ENCODE peak calls at places on chromosomes 11 and 22, in five cellular contexts. G, Q, S, C and L are unnamed samples.

GRCh38 chr11:34624069-34624468 is 3.2 kb downstream of the EHF start:
- DNase-seq in G (no peak), Q (no peak), S (no peak), C (no peak), L (peak; percentile 18)

GRCh38 chr11:125481531-125481930 is 14.5 kb downstream of the FEZ1 start:
- DNase-seq in G (no peak), Q (no peak), S (no peak), C (no peak), L (no peak)

GRCh38 chr11:32891657-32892354 is 805 bp upstream of the QSER1 start:
- DNase-seq in G (peak; percentile 39), Q (no peak), S (peak; percentile 31), C (no peak), L (no peak)

GRCh38 chr22:44914026-44914721 is 95.6 kb downstream of the PHF21B start:
- DNase-seq in G (no peak), Q (peak; percentile 41), S (no peak), C (no peak), L (no peak)

GRCh38 chr11:72786305-72787261 is 7.3 kb downstream of the STARD10 start:
- DNase-seq in G (no peak), Q (no peak), S (peak; percentile 81), C (no peak), L (no peak)

GRCh38 chr11:73972187-73972586 is 10.5 kb downstream of the UCP2 start:
- DNase-seq in G (peak; percentile 21), Q (peak; percentile 25), S (no peak), C (no peak), L (peak; percentile 24)

GRCh38 chr11:48263416-48263911 is at the start of gene OR4X1:
- DNase-seq in G (no peak), Q (no peak), S (no peak), C (no peak), L (no peak)

GRCh38 chr22:27949421-27949820 is 30.4 kb upstream of the PITPNB start:
- DNase-seq in G (no peak), Q (no peak), S (no peak), C (no peak), L (no peak)

GRCh38 chr11:93490996-93491618 is 52.1 kb downstream of the SMCO4 start:
- DNase-seq in G (peak; percentile 21), Q (no peak), S (no peak), C (no peak), L (no peak)

GRCh38 chr22:38097557-38098409 is 12.7 kb downstream of the BAIAP2L2 start:
- DNase-seq in G (peak; percentile 76), Q (no peak), S (no peak), C (no peak), L (no peak)

GRCh38 chr22:27377901-27378300 is 423.7 kb downstream of the MN1 start:
- DNase-seq in G (no peak), Q (no peak), S (no peak), C (no peak), L (no peak)

GRCh38 chr22:50456466-50457234 is 18.2 kb downstream of the SBF1 start:
- DNase-seq in G (peak; percentile 23), Q (no peak), S (no peak), C (no peak), L (no peak)
- TF ChIP-seq CTCF in G (peak; percentile 33), Q (no peak), S (peak; percentile 42), C (no peak), L (no peak)

DNA sequence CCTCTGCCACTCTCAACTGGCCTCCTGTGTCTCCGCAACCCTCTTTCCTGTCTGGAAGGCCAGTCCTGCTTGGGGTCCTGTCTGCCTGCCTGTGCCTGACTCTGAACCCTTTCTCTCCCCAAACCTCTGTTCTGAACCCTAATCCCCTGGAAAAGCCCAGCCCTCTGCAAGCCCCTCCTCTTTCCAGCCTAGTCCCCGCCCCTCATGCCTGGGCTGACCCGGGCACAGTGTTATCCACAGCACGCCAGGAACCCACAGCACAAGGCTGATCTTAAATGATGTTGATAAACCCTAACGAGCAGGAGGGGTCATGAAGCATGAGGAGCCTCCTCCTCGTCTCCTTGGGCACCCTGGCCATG is at the start of gene IFITM10:
- DNase-seq in G (no peak), Q (no peak), S (no peak), C (no peak), L (no peak)
- H3K4me3 ChIP-seq in G (no peak within 1 kb of the TSS), Q (no peak within 1 kb of the TSS), S (no peak within 1 kb of the TSS), C (no peak within 1 kb of the TSS), L (no peak within 1 kb of the TSS)

DNA sequence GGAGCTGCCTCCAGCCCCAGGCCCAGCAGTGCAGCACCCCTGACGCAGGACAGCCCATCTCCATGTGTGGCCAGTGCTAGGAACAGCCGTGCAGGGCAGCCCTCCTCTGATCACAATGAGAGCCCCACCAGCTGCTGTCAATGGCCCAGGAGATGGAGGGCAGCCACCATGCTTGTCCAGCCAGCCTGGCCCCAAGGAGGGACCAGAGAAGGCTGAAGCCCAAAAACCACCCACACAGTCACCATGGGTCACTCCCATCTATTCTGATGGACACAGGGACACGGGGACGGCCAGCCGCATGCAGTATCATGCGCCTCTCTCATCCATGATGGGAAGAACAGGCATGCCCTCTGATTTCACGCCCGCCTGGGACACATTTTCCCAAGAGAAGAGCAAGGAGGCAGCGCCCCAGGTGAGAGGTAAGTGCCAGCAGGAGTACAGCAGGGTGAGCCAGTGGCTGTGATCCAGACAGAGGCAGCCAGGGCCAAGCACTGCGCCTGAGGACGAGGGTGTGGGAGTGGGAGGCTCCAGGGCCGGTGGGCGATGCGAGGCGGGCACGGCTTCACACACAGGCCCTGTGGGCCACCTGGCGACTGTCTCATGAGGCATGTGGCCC is 33.6 kb upstream of the GNB1L start:
- DNase-seq in G (no peak), Q (no peak), S (no peak), C (no peak), L (no peak)
- H3K4me1 ChIP-seq in G (peaks cover 73% of the 10 kb centered on the region), Q (no peaks in the 10 kb centered on the region), S (peaks cover 19% of the 10 kb centered on the region), C (no peaks in the 10 kb centered on the region), L (peaks cover 88% of the 10 kb centered on the region)

GRCh38 chr22:39959640-39960447 is at the start of gene TMA7B:
- DNase-seq in G (peak; percentile 68), Q (no peak), S (peak; percentile 57), C (no peak), L (no peak)
- TF ChIP-seq CTCF in G (peak; percentile 33), Q (no peak), S (peak; percentile 29), C (peak; percentile 18), L (no peak)

GRCh38 chr22:36406721-36407120 is 19.0 kb upstream of the MYH9 start:
- DNase-seq in G (no peak), Q (no peak), S (no peak), C (no peak), L (no peak)

GRCh38 chr22:36409911-36410756 is 22.4 kb upstream of the MYH9 start:
- DNase-seq in G (peak; percentile 44), Q (peak; percentile 78), S (peak; percentile 97), C (peak; percentile 80), L (peak; percentile 75)

GRCh38 chr22:36411589-36412258 is 24.0 kb upstream of the MYH9 start:
- DNase-seq in G (no peak), Q (no peak), S (no peak), C (no peak), L (no peak)

GRCh38 chr22:36406139-36406538 is 18.4 kb upstream of the MYH9 start:
- DNase-seq in G (no peak), Q (no peak), S (no peak), C (no peak), L (no peak)

GRCh38 chr22:36409067-36409466 is 21.3 kb upstream of the MYH9 start:
- DNase-seq in G (no peak), Q (no peak), S (no peak), C (no peak), L (no peak)
- H3K4me3 ChIP-seq in G (no peak overlapping the region), Q (no peak overlapping the region), S (no peak overlapping the region), C (no peak overlapping the region), L (no peak overlapping the region)